ENCODE peak calls at places on chromosome 21, in nine cellular contexts. Y is stomach, R is transverse colon, V is HCT116, A is H1, J is spleen, M is upper lobe of left lung, G is GM12878, D is SK-N-SH. I is an unnamed sample.

GRCh38 chr21:16551101-16551695 is 821.4 kb downstream of the USP25 start:
- DNase-seq in Y (no peak), R (no peak), V (no peak), A (no peak), J (no peak), M (no peak), G (no peak), D (no peak), I (no peak)

GRCh38 chr21:42568834-42569731 is 55.4 kb downstream of the SLC37A1 start:
- DNase-seq in Y (peak), R (peak), V (no peak), A (no peak), J (peak), M (peak), G (no peak), D (no peak), I (no peak)

GRCh38 chr21:41133896-41134522 is 34.0 kb upstream of the BACE2 start:
- DNase-seq in Y (no peak), R (no peak), V (peak), A (no peak), J (no peak), M (no peak), G (no peak), D (peak), I (no peak)

GRCh38 chr21:42837421-42838211 is 41.7 kb downstream of the WDR4 start:
- DNase-seq in Y (peak), R (no peak), V (no peak), A (no peak), J (peak), M (no peak), G (no peak), D (peak), I (no peak)

GRCh38 chr21:42227909-42228708 is 9.2 kb downstream of the ABCG1 start:
- DNase-seq in Y (peak), R (peak), V (peak), A (no peak), J (peak), M (peak), G (peak), D (peak), I (peak)

GRCh38 chr21:29378814-29379213 is 80.1 kb downstream of the BACH1 start:
- DNase-seq in Y (peak), R (no peak), V (no peak), A (no peak), J (no peak), M (no peak), G (no peak), D (peak), I (no peak)

GRCh38 chr21:42677339-42678117 is 24.1 kb downstream of the PDE9A start:
- DNase-seq in Y (no peak), R (no peak), V (no peak), A (no peak), J (peak), M (no peak), G (no peak), D (no peak), I (no peak)

GRCh38 chr21:14995695-14996490 is 68.9 kb downstream of the NRIP1 start:
- DNase-seq in Y (no peak), R (no peak), V (no peak), A (no peak), J (no peak), M (no peak), G (no peak), D (no peak), I (no peak)

GRCh38 chr21:41651830-41652229 is 115.0 kb downstream of the RIPK4 start:
- DNase-seq in Y (no peak), R (no peak), V (no peak), A (no peak), J (peak), M (no peak), G (no peak), D (no peak), I (no peak)

GRCh38 chr21:43207868-43208267 is 39.1 kb downstream of the CRYAA start:
- DNase-seq in Y (no peak), R (no peak), V (no peak), A (no peak), J (peak), M (peak), G (no peak), D (no peak), I (no peak)

DNA sequence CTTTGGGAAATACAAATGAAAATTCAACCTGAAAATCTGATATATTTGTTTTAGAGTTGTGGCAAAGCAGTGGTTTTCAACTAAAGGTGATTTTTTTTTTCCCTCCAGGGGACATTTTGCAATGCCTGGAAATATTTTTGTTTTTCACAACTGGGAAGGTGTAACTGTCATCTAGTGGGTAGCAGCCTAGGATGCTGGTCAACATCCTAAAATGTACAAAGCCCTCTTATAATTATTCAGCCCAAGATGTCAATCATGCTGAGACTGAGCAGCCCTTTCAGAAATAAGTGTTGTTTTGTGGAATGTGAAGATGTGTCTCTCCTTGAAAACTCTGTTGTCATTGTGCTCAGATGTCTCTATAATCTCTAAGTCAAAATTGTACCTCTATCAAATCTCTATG is 95.2 kb upstream of the NCAM2 start:
- DNase-seq in Y (no peak), R (no peak), V (no peak), A (no peak), J (no peak), M (no peak), G (no peak), D (no peak), I (no peak)
- TF ChIP-seq POLR2AphosphoS5 in Y (no peak), R (no peak), V (no peak), A (no peak), J (no peak), M (no peak), G (no peak), D (no peak), I (no peak)

GRCh38 chr21:46153259-46154154 is 1.9 kb downstream of the FTCD start:
- DNase-seq in Y (peak), R (peak), V (no peak), A (peak), J (peak), M (peak), G (no peak), D (peak), I (peak)
- TF ChIP-seq CTCF in Y (peak), R (peak), V (peak), A (peak), J (peak), M (peak), G (peak), D (peak), I (peak)

GRCh38 chr21:38768385-38769071 is 37.2 kb upstream of the ETS2 start:
- DNase-seq in Y (no peak), R (no peak), V (no peak), A (no peak), J (no peak), M (no peak), G (no peak), D (no peak), I (no peak)
- TF ChIP-seq POLR2AphosphoS5 in Y (peak), R (peak), V (no peak), A (no peak), J (no peak), M (no peak), G (no peak), D (no peak), I (no peak)

GRCh38 chr21:37460196-37460595 is 93.6 kb downstream of the DYRK1A start:
- DNase-seq in Y (no peak), R (no peak), V (no peak), A (no peak), J (no peak), M (no peak), G (no peak), D (no peak), I (no peak)
- TF ChIP-seq CTCF in Y (no peak), R (no peak), V (peak), A (peak), J (no peak), M (no peak), G (peak), D (peak), I (no peak)

GRCh38 chr21:25636727-25637126 is 2.3 kb upstream of the JAM2 start:
- DNase-seq in Y (no peak), R (no peak), V (no peak), A (no peak), J (no peak), M (no peak), G (no peak), D (no peak), I (no peak)

GRCh38 chr21:25637846-25638245 is 1.2 kb upstream of the JAM2 start:
- DNase-seq in Y (no peak), R (no peak), V (no peak), A (no peak), J (no peak), M (no peak), G (no peak), D (no peak), I (no peak)

GRCh38 chr21:25639922-25640670 is 1.0 kb downstream of the JAM2 start:
- DNase-seq in Y (no peak), R (no peak), V (no peak), A (no peak), J (peak), M (peak), G (no peak), D (peak), I (no peak)

GRCh38 chr21:25639167-25639921 is at the start of gene JAM2:
- DNase-seq in Y (no peak), R (peak), V (no peak), A (no peak), J (peak), M (peak), G (no peak), D (peak), I (no peak)

GRCh38 chr21:25638634-25639166 is 358 bp upstream of the JAM2 start:
- DNase-seq in Y (no peak), R (no peak), V (no peak), A (no peak), J (no peak), M (no peak), G (peak), D (no peak), I (no peak)
- TF ChIP-seq POLR2AphosphoS5 in Y (no peak), R (no peak), V (no peak), A (no peak), J (no peak), M (no peak), G (no peak), D (no peak), I (no peak)

GRCh38 chr21:23579573-23579972 is 2027.7 kb downstream of the MRPL39 start:
- DNase-seq in Y (no peak), R (no peak), V (no peak), A (no peak), J (no peak), M (no peak), G (no peak), D (no peak), I (no peak)

GRCh38 chr21:23574932-23575331 is 2032.3 kb downstream of the MRPL39 start:
- DNase-seq in Y (no peak), R (no peak), V (no peak), A (peak), J (no peak), M (no peak), G (no peak), D (no peak), I (no peak)

DNA sequence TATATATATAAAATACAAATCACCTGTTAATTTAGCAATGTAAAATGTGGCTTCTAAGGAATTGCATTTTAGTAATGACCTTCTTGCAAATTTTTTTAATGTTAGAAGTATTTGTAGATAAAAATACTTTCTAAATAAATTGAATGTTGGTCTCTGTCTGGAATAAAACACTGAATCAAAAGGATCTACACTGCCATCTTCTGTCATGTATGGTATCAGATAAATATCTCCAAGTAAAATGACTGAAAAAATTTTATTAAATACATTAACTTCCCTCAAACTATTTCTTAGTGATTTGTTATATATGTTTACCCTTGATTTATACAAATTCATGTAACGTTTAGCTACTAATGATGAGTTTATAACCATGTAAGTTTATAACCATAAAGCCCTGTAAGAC is 2029.3 kb downstream of the MRPL39 start:
- DNase-seq in Y (no peak), R (no peak), V (no peak), A (no peak), J (no peak), M (no peak), G (no peak), D (no peak), I (no peak)
- TF ChIP-seq CTCF in Y (no peak), R (no peak), V (no peak), A (no peak), J (no peak), M (no peak), G (no peak), D (no peak), I (no peak)

GRCh38 chr21:45309541-45310381 is 22.1 kb upstream of the POFUT2 start:
- DNase-seq in Y (no peak), R (no peak), V (no peak), A (no peak), J (peak), M (no peak), G (no peak), D (no peak), I (no peak)

GRCh38 chr21:45306453-45306831 is 18.7 kb upstream of the POFUT2 start:
- DNase-seq in Y (no peak), R (no peak), V (no peak), A (no peak), J (peak), M (no peak), G (no peak), D (no peak), I (no peak)

GRCh38 chr21:45306832-45307571 is 19.3 kb upstream of the POFUT2 start:
- DNase-seq in Y (peak), R (peak), V (no peak), A (no peak), J (peak), M (peak), G (no peak), D (no peak), I (no peak)

GRCh38 chr21:45309069-45309521 is 21.4 kb upstream of the POFUT2 start:
- DNase-seq in Y (peak), R (peak), V (no peak), A (peak), J (peak), M (peak), G (no peak), D (peak), I (no peak)

DNA sequence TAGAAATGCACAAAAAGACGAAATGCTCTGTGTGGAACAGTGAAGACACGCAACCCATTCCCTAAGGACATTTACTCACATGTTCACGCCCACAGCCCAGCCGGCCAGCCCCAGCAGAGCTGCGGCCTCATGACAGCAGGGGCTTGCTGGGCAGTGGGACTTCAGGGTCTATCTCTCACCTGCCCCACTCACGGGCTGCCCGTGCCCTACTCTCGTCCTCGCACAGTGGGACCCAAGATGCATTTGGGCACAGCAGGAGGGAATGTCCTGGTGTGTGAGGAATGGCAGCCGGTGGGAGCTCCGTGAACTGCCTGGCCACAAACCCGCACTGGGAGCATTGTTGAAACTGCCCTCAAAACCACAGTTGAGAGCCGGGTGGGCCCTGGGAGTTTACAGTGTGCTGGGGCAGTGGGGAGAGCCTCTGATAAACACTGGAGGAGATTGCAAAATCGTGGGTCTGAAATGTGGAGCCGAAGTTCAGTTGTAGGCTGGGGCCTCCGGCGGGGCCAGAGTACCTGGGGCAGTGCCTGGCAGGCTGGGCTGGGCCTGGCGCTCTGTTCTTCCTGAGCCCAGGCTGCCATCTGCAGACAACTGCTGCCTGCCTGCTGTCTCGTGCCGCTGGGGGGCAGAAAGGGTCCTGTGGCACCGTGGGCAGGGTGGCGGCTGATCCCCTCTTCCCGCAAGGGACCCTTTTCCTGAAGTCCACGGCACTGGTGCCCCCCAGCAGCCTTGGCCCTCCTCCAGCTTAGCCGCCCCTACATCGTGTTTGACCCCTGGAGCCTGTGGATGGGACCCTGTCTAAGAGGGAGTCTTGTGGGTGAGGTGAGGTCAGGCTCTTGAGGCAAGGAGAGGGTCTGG is 20.7 kb upstream of the POFUT2 start:
- DNase-seq in Y (no peak), R (no peak), V (no peak), A (no peak), J (peak), M (peak), G (no peak), D (no peak), I (no peak)
- TF ChIP-seq POLR2AphosphoS5 in Y (no peak), R (no peak), V (no peak), A (no peak), J (no peak), M (no peak), G (no peak), D (no peak), I (no peak)

DNA sequence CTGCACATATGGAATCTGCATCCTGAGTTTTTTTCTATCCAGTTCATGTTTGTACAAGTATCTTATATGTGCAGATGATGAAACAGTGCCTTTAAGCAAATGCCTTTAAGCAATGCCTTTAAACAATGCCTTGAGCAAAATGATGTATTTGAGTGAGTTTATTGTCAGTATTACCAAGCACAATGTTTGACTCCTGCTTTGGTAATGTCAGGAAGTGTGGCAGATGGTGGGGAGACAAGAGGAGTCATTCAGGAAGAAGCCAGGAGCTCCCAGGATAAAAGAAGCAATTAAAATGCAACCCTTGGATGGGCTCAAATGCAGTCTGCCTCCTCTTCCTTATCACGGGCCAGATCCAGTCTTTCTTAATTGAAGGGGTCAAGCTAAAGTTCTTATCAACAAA is 108.7 kb upstream of the KCNJ15 start:
- DNase-seq in Y (no peak), R (no peak), V (no peak), A (no peak), J (no peak), M (no peak), G (no peak), D (no peak), I (no peak)
- TF ChIP-seq CTCF in Y (no peak), R (no peak), V (no peak), A (no peak), J (no peak), M (no peak), G (no peak), D (no peak), I (no peak)